ENCODE peak calls at places on chromosomes 3 and 15, in eight cellular contexts. W is GM13976, X is GM12864, B is kidney, P is endothelial cell, D is fibroblast of lung, E is GM20000, Q is PC-3. K is an unnamed sample.

GRCh38 chr3:78255403-78255802 is 1215.5 kb downstream of the ROBO2 start:
- DNase-seq in W (no peak), X (no peak), B (no peak), P (no peak), D (peak), E (no peak), Q (no peak), K (no peak)

GRCh38 chr15:35912196-35912595 is 366.2 kb upstream of the DPH6 start:
- DNase-seq in W (no peak), X (no peak), B (no peak), P (no peak), D (peak), E (no peak), Q (peak), K (no peak)

GRCh38 chr3:186882881-186883685 is 40.6 kb downstream of the ADIPOQ start:
- DNase-seq in W (no peak), X (no peak), B (no peak), P (no peak), D (peak), E (no peak), Q (peak), K (peak)

GRCh38 chr15:79378394-79379158 is 53.6 kb upstream of the MINAR1 start:
- DNase-seq in W (no peak), X (no peak), B (no peak), P (no peak), D (peak), E (no peak), Q (no peak), K (no peak)

GRCh38 chr3:65551945-65552344 is 486.8 kb downstream of the MAGI1 start:
- DNase-seq in W (no peak), X (no peak), B (no peak), P (no peak), D (no peak), E (no peak), Q (no peak), K (no peak)

GRCh38 chr15:34161329-34161953 is 48.5 kb downstream of the KATNBL1 start:
- DNase-seq in W (no peak), X (no peak), B (no peak), P (no peak), D (no peak), E (no peak), Q (peak), K (peak)

GRCh38 chr3:72164635-72164978 is 379.7 kb upstream of the PROK2 start:
- DNase-seq in W (no peak), X (no peak), B (no peak), P (no peak), D (no peak), E (no peak), Q (no peak), K (no peak)

GRCh38 chr15:40421246-40422157 is 15.9 kb downstream of the IVD start:
- DNase-seq in W (peak), X (peak), B (peak), P (peak), D (peak), E (peak), Q (peak), K (peak)

GRCh38 chr15:65578904-65579728 is 31.8 kb downstream of the INTS14 start:
- DNase-seq in W (no peak), X (no peak), B (no peak), P (peak), D (no peak), E (no peak), Q (no peak), K (no peak)

GRCh38 chr3:155453512-155453911 is 160.0 kb upstream of the STRIT1 start:
- DNase-seq in W (no peak), X (no peak), B (no peak), P (no peak), D (no peak), E (no peak), Q (no peak), K (no peak)

GRCh38 chr3:172550347-172550943 is 27.2 kb upstream of the TNFSF10 start:
- DNase-seq in W (no peak), X (peak), B (no peak), P (no peak), D (peak), E (no peak), Q (peak), K (peak)

GRCh38 chr3:89578253-89578529 is 470.8 kb downstream of the EPHA3 start:
- DNase-seq in W (no peak), X (no peak), B (no peak), P (no peak), D (no peak), E (no peak), Q (no peak), K (no peak)

GRCh38 chr15:81548350-81549116 is 174.5 kb upstream of the TMC3 start:
- DNase-seq in W (no peak), X (no peak), B (no peak), P (no peak), D (peak), E (no peak), Q (peak), K (no peak)

GRCh38 chr3:184756151-184756681 is 44.4 kb upstream of the MAGEF1 start:
- DNase-seq in W (no peak), X (no peak), B (peak), P (no peak), D (no peak), E (no peak), Q (no peak), K (no peak)

GRCh38 chr3:100361897-100362296 is 27.3 kb downstream of the NIT2 start:
- DNase-seq in W (no peak), X (no peak), B (no peak), P (no peak), D (no peak), E (no peak), Q (no peak), K (no peak)

GRCh38 chr3:170910542-170910941 is 2.1 kb upstream of the EIF5A2 start:
- DNase-seq in W (no peak), X (no peak), B (no peak), P (no peak), D (no peak), E (no peak), Q (peak), K (no peak)

GRCh38 chr3:23686535-23686934 is 119.2 kb upstream of the UBE2E1 start:
- DNase-seq in W (no peak), X (no peak), B (no peak), P (no peak), D (no peak), E (no peak), Q (no peak), K (no peak)

GRCh38 chr15:101020451-101020850 is 101.3 kb downstream of the LRRK1 start:
- DNase-seq in W (no peak), X (no peak), B (no peak), P (no peak), D (no peak), E (no peak), Q (no peak), K (no peak)

GRCh38 chr15:29133321-29133720 is 136.3 kb downstream of the NSMCE3 start:
- DNase-seq in W (no peak), X (no peak), B (peak), P (no peak), D (no peak), E (no peak), Q (no peak), K (no peak)

GRCh38 chr3:106421928-106422327 is 553.1 kb upstream of the CBLB start:
- DNase-seq in W (no peak), X (no peak), B (no peak), P (no peak), D (peak), E (no peak), Q (peak), K (no peak)

GRCh38 chr15:44584162-44584749 is 47.3 kb downstream of the EIF3J start:
- DNase-seq in W (no peak), X (peak), B (no peak), P (peak), D (peak), E (no peak), Q (peak), K (peak)

GRCh38 chr3:124428372-124429128 is 301.7 kb upstream of the UMPS start:
- DNase-seq in W (no peak), X (no peak), B (no peak), P (no peak), D (peak), E (no peak), Q (peak), K (no peak)

GRCh38 chr3:124701687-124702086 is 28.6 kb upstream of the UMPS start:
- DNase-seq in W (no peak), X (no peak), B (no peak), P (no peak), D (peak), E (no peak), Q (no peak), K (no peak)

GRCh38 chr3:61947456-61947855 is 386.1 kb downstream of the PTPRG start:
- DNase-seq in W (no peak), X (no peak), B (no peak), P (no peak), D (no peak), E (no peak), Q (no peak), K (no peak)

GRCh38 chr3:171811913-171812321 is 1.6 kb upstream of the PLD1 start:
- DNase-seq in W (no peak), X (no peak), B (no peak), P (no peak), D (peak), E (no peak), Q (peak), K (peak)

GRCh38 chr3:14150078-14150477 is 25.2 kb downstream of the TMEM43 start:
- DNase-seq in W (no peak), X (no peak), B (no peak), P (no peak), D (no peak), E (no peak), Q (no peak), K (no peak)

GRCh38 chr3:78875431-78875830 is 892.4 kb downstream of the ROBO1 start:
- DNase-seq in W (no peak), X (no peak), B (no peak), P (no peak), D (no peak), E (no peak), Q (no peak), K (no peak)

GRCh38 chr15:82903511-82903910 is 49.0 kb downstream of the HOMER2 start:
- DNase-seq in W (no peak), X (no peak), B (no peak), P (no peak), D (no peak), E (no peak), Q (no peak), K (no peak)

GRCh38 chr3:140050977-140051957 is 116.3 kb downstream of the CLSTN2 start:
- DNase-seq in W (no peak), X (no peak), B (no peak), P (no peak), D (no peak), E (no peak), Q (no peak), K (peak)

GRCh38 chr3:60935709-60936108 is 315.5 kb downstream of the FHIT start:
- DNase-seq in W (no peak), X (no peak), B (no peak), P (no peak), D (peak), E (no peak), Q (peak), K (peak)

GRCh38 chr15:97566957-97567356 is 393.5 kb upstream of the ARRDC4 start:
- DNase-seq in W (no peak), X (no peak), B (no peak), P (no peak), D (no peak), E (no peak), Q (no peak), K (no peak)

GRCh38 chr15:95880630-95881029 is 449.9 kb upstream of the NR2F2 start:
- DNase-seq in W (no peak), X (no peak), B (no peak), P (no peak), D (no peak), E (no peak), Q (no peak), K (peak)

GRCh38 chr15:92205255-92205739 is 188.4 kb upstream of the ST8SIA2 start:
- DNase-seq in W (no peak), X (no peak), B (no peak), P (peak), D (no peak), E (no peak), Q (no peak), K (no peak)
- TF ChIP-seq CTCF in W (no peak), X (peak), B (peak), P (no peak), D (no peak), E (no peak), Q (no peak), K (no peak)

GRCh38 chr3:12831582-12831866 is 9.8 kb downstream of the RPL32 start:
- DNase-seq in W (no peak), X (no peak), B (no peak), P (no peak), D (no peak), E (no peak), Q (no peak), K (no peak)

GRCh38 chr3:12832350-12833225 is 8.8 kb downstream of the RPL32 start:
- DNase-seq in W (no peak), X (no peak), B (no peak), P (no peak), D (no peak), E (no peak), Q (no peak), K (peak)

GRCh38 chr3:12829404-12829803 is 12.0 kb downstream of the RPL32 start:
- DNase-seq in W (no peak), X (no peak), B (no peak), P (no peak), D (no peak), E (no peak), Q (peak), K (no peak)

GRCh38 chr3:12829886-12830784 is 11.2 kb downstream of the RPL32 start:
- DNase-seq in W (no peak), X (no peak), B (no peak), P (no peak), D (no peak), E (no peak), Q (peak), K (peak)

GRCh38 chr3:12830785-12831581 is 10.4 kb downstream of the RPL32 start:
- DNase-seq in W (no peak), X (no peak), B (no peak), P (no peak), D (no peak), E (no peak), Q (peak), K (no peak)
- TF ChIP-seq CTCF in W (no peak), X (peak), B (no peak), P (peak), D (no peak), E (no peak), Q (peak), K (peak)

GRCh38 chr3:2354702-2355101 is 256.0 kb downstream of the CNTN4 start:
- DNase-seq in W (no peak), X (no peak), B (no peak), P (no peak), D (peak), E (no peak), Q (peak), K (no peak)
- TF ChIP-seq CTCF in W (no peak), X (no peak), B (no peak), P (no peak), D (no peak), E (no peak), Q (no peak), K (no peak)

GRCh38 chr15:37081985-37082384 is 18.4 kb downstream of the MEIS2 start:
- DNase-seq in W (no peak), X (no peak), B (no peak), P (no peak), D (no peak), E (no peak), Q (no peak), K (no peak)

GRCh38 chr15:37078000-37078399 is 22.3 kb downstream of the MEIS2 start:
- DNase-seq in W (no peak), X (no peak), B (no peak), P (no peak), D (no peak), E (no peak), Q (no peak), K (no peak)

GRCh38 chr15:37076543-37076942 is 23.8 kb downstream of the MEIS2 start:
- DNase-seq in W (no peak), X (no peak), B (no peak), P (no peak), D (peak), E (no peak), Q (peak), K (no peak)

GRCh38 chr15:37078566-37078965 is 21.8 kb downstream of the MEIS2 start:
- DNase-seq in W (no peak), X (no peak), B (no peak), P (no peak), D (no peak), E (no peak), Q (no peak), K (no peak)

DNA sequence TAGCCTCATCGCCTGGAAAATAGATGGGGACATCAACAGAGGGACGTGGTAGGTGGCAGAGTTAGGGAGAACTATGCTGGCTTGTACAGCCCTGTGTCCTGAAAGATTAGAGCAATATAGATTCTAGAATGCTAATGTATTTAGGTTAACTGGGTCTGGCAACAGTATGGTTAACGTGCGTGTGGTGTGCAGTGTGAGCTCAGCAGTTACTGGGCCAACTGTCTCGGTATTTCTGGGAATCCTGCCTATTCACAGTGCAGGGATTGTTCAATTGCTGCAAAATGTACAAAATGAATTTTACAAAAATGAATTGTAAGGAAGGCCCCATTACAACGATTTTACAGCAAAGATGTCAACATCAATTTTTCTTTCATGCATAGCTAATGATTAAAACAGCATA is 20.6 kb downstream of the MEIS2 start:
- DNase-seq in W (no peak), X (no peak), B (no peak), P (no peak), D (peak), E (no peak), Q (no peak), K (no peak)
- TF ChIP-seq CTCF in W (no peak), X (no peak), B (no peak), P (no peak), D (no peak), E (no peak), Q (no peak), K (no peak)

GRCh38 chr3:182962162-182962561 is 18.2 kb downstream of the DCUN1D1 start:
- DNase-seq in W (no peak), X (no peak), B (no peak), P (no peak), D (no peak), E (no peak), Q (no peak), K (no peak)
- TF ChIP-seq CTCF in W (no peak), X (no peak), B (no peak), P (no peak), D (no peak), E (no peak), Q (no peak), K (no peak)

DNA sequence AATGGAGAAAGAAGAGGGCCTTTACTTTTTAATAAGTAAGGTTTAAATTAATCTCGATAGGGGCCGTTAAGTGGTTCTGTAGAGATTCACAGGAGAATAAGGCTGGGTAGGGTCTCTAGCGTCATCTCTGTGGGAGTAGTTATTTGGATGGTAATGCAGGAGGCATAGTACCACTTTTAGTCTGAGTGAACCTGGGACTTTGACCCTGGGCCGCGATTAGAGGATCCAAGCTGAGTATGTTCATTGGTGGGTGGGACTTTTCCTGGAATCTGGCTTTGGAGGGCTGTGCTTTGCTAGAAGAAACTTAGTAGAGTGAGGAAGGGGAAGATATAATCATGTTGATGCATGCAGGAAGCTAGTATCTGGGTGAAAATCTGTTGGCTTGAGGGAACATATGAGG is 4.0 kb downstream of the LPP start:
- DNase-seq in W (no peak), X (no peak), B (no peak), P (no peak), D (no peak), E (no peak), Q (no peak), K (no peak)
- TF ChIP-seq CTCF in W (no peak), X (no peak), B (no peak), P (no peak), D (no peak), E (no peak), Q (no peak), K (no peak)

GRCh38 chr3:132265488-132265887 is 51.7 kb upstream of the ACP3 start:
- DNase-seq in W (no peak), X (no peak), B (no peak), P (no peak), D (no peak), E (no peak), Q (no peak), K (no peak)
- TF ChIP-seq CTCF in W (no peak), X (no peak), B (no peak), P (no peak), D (no peak), E (no peak), Q (no peak), K (no peak)

DNA sequence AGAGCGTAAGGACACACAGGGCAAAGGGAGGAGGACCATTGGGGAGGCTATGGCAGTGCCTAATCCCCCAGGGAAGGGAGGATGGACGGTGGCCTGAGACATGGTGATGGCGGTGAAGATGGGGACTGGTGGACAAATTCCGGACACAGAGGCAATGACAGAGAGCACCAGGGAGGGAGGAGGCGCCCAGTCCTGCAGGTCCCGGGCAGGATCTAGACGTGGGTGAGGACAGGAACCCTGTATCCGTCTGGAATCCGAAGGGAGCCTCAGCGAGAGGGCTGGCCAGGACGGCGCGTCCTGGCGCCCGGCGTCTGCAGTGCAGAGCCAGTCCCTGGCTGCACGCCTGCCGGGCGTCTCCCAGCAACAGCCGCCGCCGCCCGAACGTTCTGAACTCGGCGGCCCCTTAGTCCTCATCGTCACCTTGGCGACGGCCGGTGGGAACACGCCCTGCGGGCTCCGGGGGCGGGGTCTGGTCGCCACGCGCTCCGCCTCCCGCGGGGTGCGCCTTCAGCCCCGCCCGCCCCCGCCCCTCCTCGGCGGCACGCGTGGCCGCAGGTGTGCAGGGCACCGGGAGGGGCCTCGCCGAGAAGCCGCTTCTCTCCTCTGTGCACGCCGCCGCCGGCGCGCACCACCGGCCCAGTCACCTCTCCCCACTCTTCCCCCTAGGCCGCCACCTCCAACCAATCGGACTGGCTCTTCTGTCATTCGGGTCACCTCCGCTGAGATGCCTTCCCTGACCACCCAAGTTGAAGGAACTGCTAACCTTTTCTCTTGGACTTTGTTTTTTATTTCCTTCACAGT is 11.6 kb downstream of the XIRP1 start:
- DNase-seq in W (peak), X (peak), B (peak), P (peak), D (peak), E (peak), Q (peak), K (peak)
- TF ChIP-seq CTCF in W (no peak), X (no peak), B (no peak), P (no peak), D (no peak), E (no peak), Q (no peak), K (no peak)

GRCh38 chr15:84748274-84749110 is at the start of gene ZNF592:
- DNase-seq in W (peak), X (no peak), B (peak), P (peak), D (peak), E (peak), Q (peak), K (peak)
- TF ChIP-seq CTCF in W (no peak), X (peak), B (peak), P (no peak), D (no peak), E (no peak), Q (no peak), K (no peak)

K was measured in NB4.